ENCODE peak calls at places on chromosomes 6 and 20, in six cellular contexts. Y is NCI-H1930, V is prostate gland, S is WTC11, N is GM23248, T is fibroblast of the aortic adventitia. A is an unnamed sample.

GRCh38 chr6:3340891-3341290 is 82.1 kb downstream of the PSMG4 start:
- DNase-seq in N (peak), Y (no peak), S (no peak), T (peak), V (no peak), A (no peak)

GRCh38 chr20:60589624-60590023 is 631.4 kb downstream of the CDH26 start:
- DNase-seq in N (peak), T (no peak), Y (no peak), S (peak), V (no peak), A (no peak)

GRCh38 chr6:5782783-5783567 is 223.8 kb downstream of the NRN1 start:
- DNase-seq in T (no peak), V (no peak), Y (no peak), S (no peak), N (peak), A (peak)

GRCh38 chr20:25076731-25077609 is 5.0 kb downstream of the VSX1 start:
- DNase-seq in N (peak), Y (no peak), S (no peak), V (no peak), T (no peak), A (no peak)

GRCh38 chr6:136158398-136158797 is 91.7 kb downstream of the MTFR2 start:
- DNase-seq in Y (no peak), T (peak), S (no peak), N (no peak), V (no peak), A (no peak)

GRCh38 chr6:150739711-150740349 is 125.7 kb upstream of the MTHFD1L start:
- DNase-seq in N (peak), V (no peak), Y (no peak), T (no peak), S (no peak), A (no peak)

GRCh38 chr6:79111549-79111948 is 33.5 kb upstream of the PHIP start:
- DNase-seq in V (no peak), S (no peak), N (no peak), T (no peak), Y (no peak), A (no peak)

GRCh38 chr6:4661391-4661790 is 114.8 kb upstream of the CDYL start:
- DNase-seq in V (no peak), T (no peak), N (no peak), S (peak), Y (no peak), A (no peak)

GRCh38 chr20:53555081-53555480 is 38.6 kb downstream of the ZNF217 start:
- DNase-seq in N (no peak), V (no peak), Y (no peak), T (no peak), S (no peak), A (no peak)

GRCh38 chr6:149079911-149080501 is 237.5 kb upstream of the TAB2 start:
- DNase-seq in Y (no peak), T (peak), S (no peak), N (peak), V (peak), A (no peak)

GRCh38 chr20:50224553-50225255 is 34.1 kb downstream of the CEBPB start:
- DNase-seq in N (peak), Y (no peak), S (peak), V (no peak), T (peak), A (peak)

GRCh38 chr6:147267658-147268057 is 63.4 kb downstream of the STXBP5 start:
- DNase-seq in V (no peak), N (no peak), S (no peak), T (no peak), Y (no peak), A (no peak)

GRCh38 chr6:29797120-29797519 is 30.5 kb upstream of the HLA-G start:
- DNase-seq in T (peak), S (no peak), V (no peak), Y (no peak), N (peak), A (no peak)

GRCh38 chr20:63693079-63693974 is 3.1 kb upstream of the TNFRSF6B start:
- DNase-seq in V (no peak), T (no peak), N (no peak), S (no peak), Y (no peak), A (no peak)

GRCh38 chr6:91569071-91569470 is 982.2 kb upstream of the MAP3K7 start:
- DNase-seq in T (no peak), S (no peak), V (no peak), N (no peak), Y (no peak), A (peak)

GRCh38 chr6:97293198-97293696 is 10.2 kb upstream of the MMS22L start:
- DNase-seq in S (no peak), T (no peak), V (no peak), N (no peak), Y (no peak), A (no peak)

GRCh38 chr6:41021832-41022231 is 17.2 kb downstream of the UNC5CL start:
- DNase-seq in S (peak), T (peak), V (no peak), N (peak), Y (no peak), A (no peak)

GRCh38 chr20:53875452-53875851 is 194.9 kb downstream of the BCAS1 start:
- DNase-seq in T (no peak), Y (no peak), N (no peak), S (no peak), V (no peak), A (no peak)

GRCh38 chr20:38624084-38624483 is 22.5 kb downstream of the ARHGAP40 start:
- DNase-seq in N (no peak), V (no peak), Y (no peak), T (no peak), S (no peak), A (no peak)

A was measured in AG04450.